ENCODE peak calls at places on chromosomes 11 and 22, in seven cellular contexts. One of them, this sample, is unnamed.
A peak's percentile ranks its signal among the peaks of the same experiment; 100 is the strongest.

GRCh38 chr22:39713799-39714290 is 143.3 kb downstream of the CACNA1I start:
- DNase-seq in A549: no peak
- DNase-seq in K562: no peak
- DNase-seq in endothelial cell of umbilical vein: no peak
- DNase-seq in HepG2: no peak
- DNase-seq in HCT116: no peak
- DNase-seq in H1: no peak
- DNase-seq in this sample: no peak

GRCh38 chr11:119741369-119742262 is 12.6 kb upstream of the NECTIN1 start:
- DNase-seq in H1: peak; percentile 95
- DNase-seq in endothelial cell of umbilical vein: peak; percentile 20
- DNase-seq in A549: peak; percentile 20
- DNase-seq in HCT116: no peak
- DNase-seq in HepG2: peak; percentile 21
- DNase-seq in K562: peak; percentile 75
- DNase-seq in this sample: peak; percentile 56

GRCh38 chr11:126115820-126116319 is 53.2 kb upstream of the CDON start:
- DNase-seq in endothelial cell of umbilical vein: peak; percentile 94
- DNase-seq in A549: peak; percentile 82
- DNase-seq in HCT116: peak; percentile 7
- DNase-seq in H1: no peak
- DNase-seq in HepG2: peak; percentile 93
- DNase-seq in K562: peak; percentile 27
- DNase-seq in this sample: no peak

GRCh38 chr11:7341551-7341950 is 89.8 kb downstream of the SYT9 start:
- DNase-seq in A549: no peak
- DNase-seq in endothelial cell of umbilical vein: no peak
- DNase-seq in HepG2: no peak
- DNase-seq in H1: no peak
- DNase-seq in HCT116: no peak
- DNase-seq in K562: no peak
- DNase-seq in this sample: no peak

GRCh38 chr22:37904572-37905533 is 1.2 kb upstream of the MICALL1 start:
- DNase-seq in HCT116: peak; percentile 87
- DNase-seq in endothelial cell of umbilical vein: peak; percentile 90
- DNase-seq in K562: peak; percentile 69
- DNase-seq in HepG2: peak; percentile 58
- DNase-seq in A549: peak; percentile 81
- DNase-seq in H1: peak; percentile 67
- DNase-seq in this sample: peak; percentile 96

GRCh38 chr22:46734830-46735453 is 3.1 kb downstream of the CERK start:
- DNase-seq in HCT116: no peak
- DNase-seq in A549: no peak
- DNase-seq in HepG2: no peak
- DNase-seq in endothelial cell of umbilical vein: peak; percentile 79
- DNase-seq in K562: no peak
- DNase-seq in H1: no peak
- DNase-seq in this sample: peak; percentile 63

GRCh38 chr11:123653997-123654565 is 343 bp downstream of the SCN3B start:
- DNase-seq in A549: peak; percentile 22
- DNase-seq in HepG2: no peak
- DNase-seq in H1: peak; percentile 83
- DNase-seq in HCT116: no peak
- DNase-seq in endothelial cell of umbilical vein: peak; percentile 56
- DNase-seq in K562: peak; percentile 59
- DNase-seq in this sample: peak; percentile 47

GRCh38 chr11:12789054-12789453 is 114.8 kb downstream of the TEAD1 start:
- DNase-seq in K562: no peak
- DNase-seq in endothelial cell of umbilical vein: no peak
- DNase-seq in A549: no peak
- DNase-seq in HCT116: no peak
- DNase-seq in H1: no peak
- DNase-seq in HepG2: no peak
- DNase-seq in this sample: no peak

GRCh38 chr11:75182652-75183051 is 31.7 kb downstream of the SLCO2B1 start:
- DNase-seq in K562: no peak
- DNase-seq in H1: no peak
- DNase-seq in HCT116: no peak
- DNase-seq in A549: no peak
- DNase-seq in HepG2: no peak
- DNase-seq in endothelial cell of umbilical vein: no peak
- DNase-seq in this sample: no peak

GRCh38 chr11:76564400-76564799 is 106.1 kb downstream of the LRRC32 start:
- DNase-seq in A549: no peak
- DNase-seq in K562: no peak
- DNase-seq in endothelial cell of umbilical vein: no peak
- DNase-seq in HCT116: no peak
- DNase-seq in HepG2: no peak
- DNase-seq in H1: no peak
- DNase-seq in this sample: no peak

GRCh38 chr22:25564320-25564978 is at the start of gene GRK3:
- DNase-seq in HCT116: peak; percentile 44
- DNase-seq in endothelial cell of umbilical vein: peak; percentile 37
- DNase-seq in H1: peak; percentile 83
- DNase-seq in HepG2: no peak
- DNase-seq in A549: peak; percentile 59
- DNase-seq in K562: peak; percentile 69
- DNase-seq in this sample: peak; percentile 84

GRCh38 chr22:31089101-31090100 is 8.3 kb downstream of the SMTN start:
- DNase-seq in A549: peak; percentile 31
- DNase-seq in K562: peak; percentile 64
- DNase-seq in endothelial cell of umbilical vein: peak; percentile 34
- DNase-seq in HCT116: no peak
- DNase-seq in H1: peak; percentile 67
- DNase-seq in HepG2: no peak
- DNase-seq in this sample: peak; percentile 53

GRCh38 chr11:104764718-104765045 is 133.6 kb downstream of the CASP12 start:
- DNase-seq in H1: no peak
- DNase-seq in A549: no peak
- DNase-seq in HCT116: no peak
- DNase-seq in K562: no peak
- DNase-seq in HepG2: no peak
- DNase-seq in endothelial cell of umbilical vein: peak; percentile 51
- DNase-seq in this sample: no peak

GRCh38 chr11:73182824-73183321 is 35.2 kb upstream of the P2RY2 start:
- DNase-seq in HepG2: peak; percentile 47
- DNase-seq in H1: no peak
- DNase-seq in A549: no peak
- DNase-seq in K562: peak; percentile 86
- DNase-seq in HCT116: no peak
- DNase-seq in endothelial cell of umbilical vein: no peak
- DNase-seq in this sample: no peak

GRCh38 chr22:43946391-43946680 is 8.9 kb upstream of the SAMM50 start:
- DNase-seq in HCT116: no peak
- DNase-seq in HepG2: no peak
- DNase-seq in A549: peak; percentile 26
- DNase-seq in H1: no peak
- DNase-seq in K562: peak; percentile 26
- DNase-seq in endothelial cell of umbilical vein: no peak
- DNase-seq in this sample: peak; percentile 46

GRCh38 chr22:29692327-29692640 is 27.5 kb upstream of the CABP7 start:
- DNase-seq in HCT116: no peak
- DNase-seq in HepG2: no peak
- DNase-seq in H1: no peak
- DNase-seq in endothelial cell of umbilical vein: no peak
- DNase-seq in K562: no peak
- DNase-seq in A549: no peak
- DNase-seq in this sample: no peak

GRCh38 chr11:1260023-1260501 is 37.2 kb downstream of the MUC5B start:
- DNase-seq in H1: no peak
- DNase-seq in endothelial cell of umbilical vein: no peak
- DNase-seq in HepG2: peak; percentile 37
- DNase-seq in HCT116: peak; percentile 42
- DNase-seq in K562: peak; percentile 95
- DNase-seq in A549: peak; percentile 76
- DNase-seq in this sample: peak; percentile 31
- TF ChIP-seq MAX in H1: no peak
- TF ChIP-seq MAX in endothelial cell of umbilical vein: no peak
- TF ChIP-seq MAX in HepG2: no peak
- TF ChIP-seq MAX in HCT116: no peak
- TF ChIP-seq MAX in K562: no peak
- TF ChIP-seq MAX in A549: no peak
- TF ChIP-seq MAX in this sample: no peak

GRCh38 chr11:62152245-62153086 is 28.7 kb downstream of the INCENP start:
- DNase-seq in K562: no peak
- DNase-seq in HCT116: no peak
- DNase-seq in HepG2: no peak
- DNase-seq in A549: no peak
- DNase-seq in endothelial cell of umbilical vein: no peak
- DNase-seq in H1: peak; percentile 11
- DNase-seq in this sample: no peak

GRCh38 chr11:62150887-62151736 is 27.3 kb downstream of the INCENP start:
- DNase-seq in endothelial cell of umbilical vein: no peak
- DNase-seq in K562: no peak
- DNase-seq in H1: no peak
- DNase-seq in HCT116: no peak
- DNase-seq in HepG2: no peak
- DNase-seq in A549: no peak
- DNase-seq in this sample: no peak

GRCh38 chr11:62153087-62153395 is 29.2 kb downstream of the INCENP start:
- DNase-seq in H1: no peak
- DNase-seq in HepG2: no peak
- DNase-seq in K562: no peak
- DNase-seq in endothelial cell of umbilical vein: peak; percentile 94
- DNase-seq in A549: no peak
- DNase-seq in HCT116: no peak
- DNase-seq in this sample: no peak

GRCh38 chr11:62151737-62152102 is 27.9 kb downstream of the INCENP start:
- DNase-seq in H1: no peak
- DNase-seq in endothelial cell of umbilical vein: no peak
- DNase-seq in K562: no peak
- DNase-seq in HepG2: no peak
- DNase-seq in HCT116: no peak
- DNase-seq in A549: no peak
- DNase-seq in this sample: no peak

DNA sequence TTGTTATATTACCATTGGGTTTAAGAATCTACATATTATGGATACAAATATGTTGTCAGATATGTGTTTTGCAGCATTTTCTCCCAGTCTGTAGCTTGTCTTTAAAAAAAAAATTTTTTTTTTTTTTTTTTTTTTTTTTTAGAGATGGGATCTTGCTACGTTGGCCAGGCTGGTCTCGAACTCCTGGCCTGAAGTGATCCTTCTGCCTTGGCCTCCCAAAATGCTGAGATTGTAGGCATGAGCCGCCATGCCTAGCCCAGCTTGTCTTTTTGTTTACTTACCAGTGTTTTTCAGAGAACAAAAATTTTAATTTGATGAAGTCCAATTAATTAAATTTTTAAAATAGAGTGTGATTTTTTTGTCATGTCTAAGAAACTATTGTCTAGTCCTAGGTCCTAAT is 29.8 kb downstream of the INCENP start:
- DNase-seq in A549: no peak
- DNase-seq in HepG2: no peak
- DNase-seq in HCT116: no peak
- DNase-seq in K562: no peak
- DNase-seq in H1: no peak
- DNase-seq in endothelial cell of umbilical vein: no peak
- DNase-seq in this sample: no peak
- TF ChIP-seq POLR2A in A549: no peak
- TF ChIP-seq POLR2A in HepG2: no peak
- TF ChIP-seq POLR2A in HCT116: no peak
- TF ChIP-seq POLR2A in K562: no peak
- TF ChIP-seq POLR2A in H1: no peak
- TF ChIP-seq POLR2A in endothelial cell of umbilical vein: no peak
- TF ChIP-seq POLR2A in this sample: no peak

DNA sequence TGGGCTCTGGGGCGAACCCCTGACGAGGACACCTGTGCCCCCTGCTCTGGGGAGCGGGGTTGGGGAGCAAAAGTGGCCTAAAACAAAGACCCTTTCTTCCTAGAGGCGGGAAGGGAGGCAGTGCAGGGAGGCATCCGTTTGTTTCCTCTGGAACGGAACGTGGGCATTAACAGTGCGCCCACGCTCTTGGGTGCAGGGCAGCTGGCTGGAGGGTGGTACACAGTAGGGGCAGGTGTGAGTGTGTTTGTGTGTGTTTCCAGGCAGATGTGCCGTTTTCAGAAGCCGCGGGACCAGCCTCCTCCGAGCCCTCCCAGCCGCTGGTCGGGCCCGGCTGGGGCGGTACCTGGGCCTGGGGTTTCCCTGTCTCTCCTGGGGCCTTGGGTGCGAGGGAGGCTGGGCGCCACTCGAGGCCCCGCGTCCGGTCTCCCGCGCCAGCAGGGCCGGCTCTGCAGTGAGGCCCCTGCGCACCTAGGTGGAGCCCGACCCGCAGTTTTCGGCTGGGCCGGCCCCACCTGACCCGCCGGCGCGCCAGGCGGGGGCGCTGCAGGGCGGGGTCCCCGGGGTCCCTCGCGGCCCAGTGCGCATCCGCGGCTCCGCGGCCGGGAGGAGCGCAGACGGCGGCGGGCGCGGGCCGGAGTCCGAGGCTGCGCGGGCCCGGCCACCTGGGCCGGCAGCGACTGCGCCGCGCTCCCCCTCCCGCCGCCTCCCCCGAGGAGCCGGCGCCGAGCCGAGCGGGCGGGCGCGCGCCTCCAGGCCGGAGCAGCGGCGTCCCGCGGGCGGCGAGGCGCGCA is 1252.7 kb downstream of the BRD1 start:
- DNase-seq in HCT116: no peak
- DNase-seq in K562: no peak
- DNase-seq in A549: peak; percentile 67
- DNase-seq in endothelial cell of umbilical vein: no peak
- DNase-seq in H1: peak; percentile 85
- DNase-seq in HepG2: peak; percentile 58
- DNase-seq in this sample: no peak
- TF ChIP-seq CTCF in HCT116: no peak
- TF ChIP-seq CTCF in K562: no peak
- TF ChIP-seq CTCF in A549: peak; percentile 81
- TF ChIP-seq CTCF in endothelial cell of umbilical vein: peak; percentile 25
- TF ChIP-seq CTCF in H1: peak; percentile 84
- TF ChIP-seq CTCF in HepG2: peak; percentile 82
- TF ChIP-seq CTCF in this sample: no peak

GRCh38 chr11:3226846-3227567 is 5.2 kb downstream of the MRGPRE start:
- DNase-seq in HepG2: no peak
- DNase-seq in H1: no peak
- DNase-seq in K562: no peak
- DNase-seq in A549: no peak
- DNase-seq in HCT116: no peak
- DNase-seq in endothelial cell of umbilical vein: no peak
- DNase-seq in this sample: no peak

GRCh38 chr11:3225826-3226750 is 6.1 kb downstream of the MRGPRE start:
- DNase-seq in H1: no peak
- DNase-seq in HepG2: no peak
- DNase-seq in HCT116: no peak
- DNase-seq in K562: no peak
- DNase-seq in A549: no peak
- DNase-seq in endothelial cell of umbilical vein: no peak
- DNase-seq in this sample: peak; percentile 61

GRCh38 chr11:3229673-3230630 is 2.3 kb downstream of the MRGPRE start:
- DNase-seq in A549: no peak
- DNase-seq in H1: no peak
- DNase-seq in endothelial cell of umbilical vein: no peak
- DNase-seq in HCT116: no peak
- DNase-seq in HepG2: no peak
- DNase-seq in K562: no peak
- DNase-seq in this sample: no peak

GRCh38 chr11:3227568-3228444 is 4.4 kb downstream of the MRGPRE start:
- DNase-seq in HCT116: no peak
- DNase-seq in endothelial cell of umbilical vein: no peak
- DNase-seq in H1: no peak
- DNase-seq in HepG2: no peak
- DNase-seq in A549: no peak
- DNase-seq in K562: no peak
- DNase-seq in this sample: peak; percentile 95

GRCh38 chr11:3228445-3228829 is 3.8 kb downstream of the MRGPRE start:
- DNase-seq in endothelial cell of umbilical vein: no peak
- DNase-seq in K562: no peak
- DNase-seq in A549: no peak
- DNase-seq in HepG2: no peak
- DNase-seq in H1: no peak
- DNase-seq in HCT116: no peak
- DNase-seq in this sample: no peak
- TF ChIP-seq MAX in endothelial cell of umbilical vein: no peak
- TF ChIP-seq MAX in K562: no peak
- TF ChIP-seq MAX in A549: no peak
- TF ChIP-seq MAX in HepG2: no peak
- TF ChIP-seq MAX in H1: no peak
- TF ChIP-seq MAX in HCT116: no peak
- TF ChIP-seq MAX in this sample: no peak

This sample was measured in NB4.